ENCODE peak calls at places on chromosome 16, in five cellular contexts. X is PC-3, F is right atrium auricular region, A is A549, J is endothelial cell. U is an unnamed sample.

GRCh38 chr16:56965149-56965938 is 3.6 kb downstream of the CETP start:
- DNase-seq in J (no peak), F (no peak), X (no peak), A (no peak), U (no peak)

GRCh38 chr16:12721841-12722467 is 81.7 kb downstream of the CPPED1 start:
- DNase-seq in F (no peak), J (no peak), X (no peak), A (no peak), U (no peak)

GRCh38 chr16:29757950-29758466 is 12.2 kb upstream of the C16orf54 start:
- DNase-seq in X (no peak), J (no peak), A (no peak), F (no peak), U (no peak)

GRCh38 chr16:11403534-11403795 is 58.2 kb downstream of the RMI2 start:
- DNase-seq in F (no peak), A (no peak), X (no peak), J (no peak), U (no peak)

GRCh38 chr16:51666074-51666473 is 515.0 kb upstream of the SALL1 start:
- DNase-seq in X (no peak), F (no peak), A (no peak), J (no peak), U (no peak)

GRCh38 chr16:64362193-64362592 is 759.7 kb downstream of the CDH11 start:
- DNase-seq in X (peak), J (no peak), F (no peak), A (no peak), U (no peak)

GRCh38 chr16:31451681-31452351 is 7.5 kb upstream of the ARMC5 start:
- DNase-seq in J (peak), X (peak), F (no peak), A (peak), U (peak)

GRCh38 chr16:15919331-15919730 is 30.1 kb upstream of the ABCC1 start:
- DNase-seq in A (no peak), X (peak), J (no peak), F (no peak), U (no peak)

GRCh38 chr16:61564741-61565140 is 471.5 kb downstream of the CDH8 start:
- DNase-seq in J (no peak), X (no peak), A (no peak), F (no peak), U (no peak)

GRCh38 chr16:83781-84615 is 6.0 kb downstream of the MPG start:
- DNase-seq in A (no peak), J (no peak), X (no peak), F (no peak), U (no peak)

GRCh38 chr16:66127459-66128362 is 238.8 kb upstream of the CDH5 start:
- DNase-seq in A (no peak), F (no peak), J (peak), X (peak), U (peak)

GRCh38 chr16:12602811-12603698 is 200.6 kb downstream of the CPPED1 start:
- DNase-seq in X (no peak), J (no peak), F (no peak), A (no peak), U (no peak)

GRCh38 chr16:28845173-28846079 is 722 bp downstream of the TUFM start:
- DNase-seq in F (no peak), A (peak), J (no peak), X (peak), U (peak)

GRCh38 chr16:20308266-20308665 is 19.0 kb downstream of the GP2 start:
- DNase-seq in J (no peak), X (no peak), A (no peak), F (no peak), U (no peak)

DNA sequence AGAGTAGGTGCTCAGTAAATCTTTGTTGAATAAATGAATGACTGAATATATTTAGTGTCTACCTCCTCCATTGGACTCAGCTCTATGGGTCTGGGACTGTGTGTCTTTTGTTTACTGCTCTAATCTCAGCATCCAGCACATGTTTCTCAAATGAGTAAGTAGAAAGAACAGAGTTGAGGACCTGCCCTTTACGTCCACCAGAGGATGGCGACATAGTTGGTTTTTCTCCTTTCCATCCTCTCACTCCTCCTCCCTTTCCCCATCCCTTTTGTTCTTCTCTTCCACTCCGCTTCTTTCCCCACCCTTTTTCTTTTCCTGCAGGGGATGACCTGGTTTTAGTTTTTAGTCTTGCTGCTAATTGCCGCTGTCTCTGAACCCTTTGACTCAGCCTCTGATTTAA is 12.1 kb upstream of the CHP2 start:
- DNase-seq in A (no peak), X (no peak), J (no peak), F (no peak), U (peak)
- TF ChIP-seq CTCF in A (no peak), X (peak), J (no peak), F (no peak), U (peak)

DNA sequence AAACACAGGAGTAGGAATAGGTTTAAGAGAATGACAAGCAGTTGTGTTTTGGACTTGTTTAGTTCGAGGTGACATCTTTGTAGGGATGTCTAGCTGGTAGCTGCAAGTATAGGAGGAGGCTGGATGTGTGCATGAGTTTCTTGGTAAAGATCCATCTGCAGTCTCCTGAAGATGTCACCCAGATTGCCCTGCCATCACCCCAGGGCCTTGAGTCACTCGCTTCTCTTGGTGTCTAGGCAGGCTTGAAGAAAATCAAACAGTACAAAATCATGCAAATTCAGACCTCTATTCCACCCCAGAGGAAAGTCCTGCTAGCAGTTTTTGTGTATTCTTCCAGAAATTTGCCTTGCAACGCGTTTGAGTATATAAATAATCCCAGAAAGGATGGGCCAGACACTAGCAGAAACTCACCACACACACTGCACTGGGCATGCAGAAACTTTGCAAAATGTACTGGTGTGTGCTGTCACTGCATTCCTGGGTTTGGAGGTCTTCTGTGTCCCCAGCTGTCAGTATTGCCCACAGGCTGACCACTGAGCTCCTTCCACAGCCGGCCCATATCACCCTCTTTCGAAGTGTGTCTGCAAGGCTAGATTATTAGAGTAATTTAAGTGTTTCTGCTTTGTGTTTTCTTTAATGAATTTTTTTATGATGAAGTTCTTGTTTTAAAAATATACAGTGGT is 51.5 kb downstream of the TENT4B start:
- DNase-seq in F (no peak), X (no peak), J (no peak), A (no peak), U (no peak)
- TF ChIP-seq CTCF in F (no peak), X (no peak), J (no peak), A (no peak), U (no peak)

DNA sequence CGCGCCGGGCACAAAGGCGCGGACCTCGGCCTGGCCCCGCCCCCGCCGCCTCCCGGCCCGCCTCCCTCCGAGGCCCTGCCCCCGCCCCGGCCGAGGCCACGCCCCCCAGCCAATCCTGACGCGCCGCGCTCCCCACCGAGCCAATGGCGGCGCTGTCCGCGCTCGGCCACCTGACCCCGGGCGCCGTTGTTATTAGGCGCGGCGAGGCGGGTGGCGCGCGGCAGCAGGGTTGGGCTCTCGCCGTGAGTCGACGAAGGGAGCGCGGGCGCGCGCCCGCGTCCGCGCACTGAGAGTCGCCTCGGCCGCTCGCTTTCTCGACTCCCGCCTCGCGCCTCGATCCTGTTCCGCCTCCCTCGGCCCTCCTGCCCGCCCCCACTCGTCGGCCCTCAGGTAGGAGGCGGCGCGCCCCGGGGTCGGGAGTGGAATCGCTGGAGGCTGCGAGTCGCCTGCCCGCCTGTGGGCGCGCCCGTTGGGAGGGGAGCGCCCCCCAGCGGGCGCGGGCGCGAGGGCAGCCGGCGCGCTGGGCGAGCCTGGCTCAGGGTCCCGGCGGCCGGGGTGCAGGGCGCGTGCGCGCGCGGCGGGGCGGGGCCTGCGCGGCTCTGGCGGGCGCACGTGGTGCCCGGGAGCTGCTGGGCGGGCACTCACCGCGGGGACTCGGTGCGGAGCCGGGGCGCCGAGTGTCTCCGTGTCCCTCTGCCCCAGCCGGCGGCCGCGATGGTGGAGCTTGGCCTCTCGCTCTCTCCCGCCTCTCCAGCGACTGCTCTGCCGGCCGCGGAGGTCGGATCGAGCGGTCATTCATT is 405 bp upstream of the CBLN1 start:
- DNase-seq in X (peak), A (peak), F (no peak), J (peak), U (peak)
- TF ChIP-seq CTCF in X (no peak), A (peak), F (peak), J (peak), U (peak)

GRCh38 chr16:17431904-17432625 is 38.7 kb downstream of the XYLT1 start:
- DNase-seq in J (no peak), F (no peak), X (no peak), A (no peak), U (no peak)
- TF ChIP-seq CTCF in J (peak), F (no peak), X (no peak), A (no peak), U (no peak)

DNA sequence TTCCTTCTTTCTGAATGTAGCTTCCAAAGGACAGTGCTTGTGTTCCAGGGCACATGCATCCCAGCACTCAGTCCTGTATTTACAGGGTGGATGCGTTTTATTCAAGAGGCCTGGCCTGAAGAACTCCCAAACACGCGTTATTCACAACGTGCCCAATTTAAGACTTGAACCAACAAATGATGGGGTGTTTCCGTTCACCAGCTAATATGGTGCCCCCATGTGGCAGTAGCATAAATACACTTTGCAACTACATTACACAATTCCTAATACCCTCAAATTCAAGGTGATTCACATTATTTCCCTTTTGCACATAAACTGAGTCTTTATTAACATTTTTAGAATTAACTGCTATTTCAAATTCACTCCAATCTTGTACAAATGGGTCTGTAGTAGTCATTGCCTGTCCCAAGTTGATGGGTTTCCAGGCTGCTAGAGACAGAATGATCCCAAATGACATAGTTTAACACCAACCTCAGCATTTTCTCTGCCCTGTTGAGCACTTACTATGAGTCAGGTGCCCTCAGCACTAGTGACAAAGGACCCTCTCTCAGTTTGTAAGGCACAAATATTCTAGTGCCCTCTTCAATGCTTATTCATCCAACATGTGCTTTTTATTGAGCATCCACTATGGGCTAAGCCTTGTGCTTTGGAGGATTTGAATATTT is 26.9 kb downstream of the HSD17B2 start:
- DNase-seq in X (peak), F (no peak), A (peak), J (peak), U (peak)
- TF ChIP-seq CTCF in X (peak), F (peak), A (peak), J (peak), U (peak)

GRCh38 chr16:86806838-86807351 is 228.5 kb downstream of the FOXL1 start:
- DNase-seq in J (no peak), X (no peak), A (no peak), F (no peak), U (peak)

GRCh38 chr16:86808863-86809444 is 230.6 kb downstream of the FOXL1 start:
- DNase-seq in A (no peak), J (no peak), F (no peak), X (no peak), U (no peak)

GRCh38 chr16:86810062-86810461 is 231.7 kb downstream of the FOXL1 start:
- DNase-seq in F (no peak), A (no peak), J (no peak), X (no peak), U (no peak)

GRCh38 chr16:86812363-86812970 is 234.1 kb downstream of the FOXL1 start:
- DNase-seq in F (no peak), A (no peak), X (no peak), J (no peak), U (no peak)

GRCh38 chr16:86809458-86809955 is 231.2 kb downstream of the FOXL1 start:
- DNase-seq in X (peak), F (no peak), A (peak), J (no peak), U (peak)
- TF ChIP-seq CTCF in X (peak), F (no peak), A (peak), J (no peak), U (no peak)